ENCODE peak calls at places on chromosomes 4 and X, in nine cellular contexts. M is astrocyte, G is DND-41, V is fibroblast of lung, N is SK-N-SH, X is A549, Z is H1, C is GM12878, P is IMR-90. K is an unnamed sample.

GRCh38 chr4:129422277-129422676 is 326.3 kb downstream of the C4orf33 start:
- DNase-seq in G (no peak), M (no peak), X (no peak), C (no peak), N (no peak), V (no peak), P (no peak), Z (no peak), K (no peak)

GRCh38 chr4:2909583-2909982 is 53.6 kb downstream of the NOP14 start:
- DNase-seq in P (no peak), V (no peak), C (no peak), X (no peak), N (no peak), Z (no peak), M (no peak), G (no peak), K (no peak)

GRCh38 chr4:138222041-138222440 is 20.1 kb downstream of the SLC7A11 start:
- DNase-seq in G (no peak), Z (no peak), C (no peak), M (peak), N (no peak), X (no peak), P (peak), V (peak), K (no peak)

GRCh38 chr4:23779839-23780238 is 110.0 kb downstream of the PPARGC1A start:
- DNase-seq in Z (no peak), C (no peak), P (no peak), V (no peak), M (no peak), X (no peak), G (no peak), N (peak), K (no peak)

GRCh38 chr4:20764353-20764752 is 64.1 kb downstream of the PACRGL start:
- DNase-seq in V (peak), G (no peak), N (no peak), X (no peak), M (peak), C (no peak), P (peak), Z (no peak), K (no peak)

GRCh38 chrX:110987292-110987691 is 108.7 kb upstream of the PAK3 start:
- DNase-seq in N (no peak), P (no peak), M (no peak), X (no peak), V (no peak), Z (peak), G (no peak), C (no peak), K (no peak)

GRCh38 chrX:2513120-2513664 is 12.4 kb upstream of the DHRSX start:
- DNase-seq in C (no peak), V (no peak), M (no peak), N (no peak), X (no peak), G (no peak), P (no peak), Z (no peak), K (no peak)

GRCh38 chr4:124060261-124060918 is 652.1 kb downstream of the ANKRD50 start:
- DNase-seq in P (peak), M (peak), N (peak), Z (no peak), C (peak), G (peak), X (no peak), V (peak), K (no peak)

GRCh38 chr4:187283306-187283705 is 559.6 kb upstream of the FAT1 start:
- DNase-seq in Z (no peak), C (no peak), M (no peak), G (no peak), N (no peak), P (peak), V (peak), X (no peak), K (no peak)

DNA sequence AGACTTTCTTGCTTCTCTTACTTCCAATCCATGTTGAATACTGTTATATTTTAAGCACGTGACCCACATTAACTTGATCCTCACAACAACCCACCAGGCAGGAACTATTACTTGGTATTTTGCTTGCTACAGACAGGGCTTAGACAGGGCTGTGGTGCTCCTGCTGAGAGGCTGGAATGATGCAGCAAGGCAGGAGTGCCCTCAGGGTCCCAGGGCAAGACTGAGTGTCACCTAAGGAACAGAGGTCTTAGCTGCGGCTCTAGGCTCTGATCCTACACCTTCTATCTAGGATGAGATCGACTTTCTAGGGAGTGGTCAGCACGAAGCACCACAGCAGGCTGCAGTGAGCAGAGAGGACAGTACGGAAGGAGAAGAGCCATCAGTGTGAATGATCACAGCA is 20.0 kb downstream of the TAPT1 start:
- DNase-seq in M (no peak), N (no peak), V (no peak), X (no peak), C (no peak), Z (no peak), P (no peak), G (no peak), K (peak)
- TF ChIP-seq CTCF in M (no peak), N (no peak), V (no peak), X (no peak), C (no peak), Z (no peak), P (no peak), G (no peak), K (no peak)

GRCh38 chr4:36269533-36269932 is 11.9 kb upstream of the DTHD1 start:
- DNase-seq in G (no peak), Z (no peak), P (no peak), C (no peak), N (no peak), X (no peak), M (no peak), V (no peak), K (no peak)

GRCh38 chr4:36267491-36268254 is 13.7 kb upstream of the DTHD1 start:
- DNase-seq in P (no peak), C (no peak), V (no peak), M (no peak), X (no peak), G (no peak), Z (no peak), N (no peak), K (no peak)

GRCh38 chr4:36273276-36273675 is 8.1 kb upstream of the DTHD1 start:
- DNase-seq in M (no peak), G (no peak), C (no peak), Z (no peak), N (no peak), X (no peak), P (no peak), V (no peak), K (no peak)

GRCh38 chr4:36264205-36264826 is 17.1 kb upstream of the DTHD1 start:
- DNase-seq in X (no peak), V (no peak), C (no peak), N (no peak), Z (no peak), G (no peak), P (no peak), M (no peak), K (no peak)

DNA sequence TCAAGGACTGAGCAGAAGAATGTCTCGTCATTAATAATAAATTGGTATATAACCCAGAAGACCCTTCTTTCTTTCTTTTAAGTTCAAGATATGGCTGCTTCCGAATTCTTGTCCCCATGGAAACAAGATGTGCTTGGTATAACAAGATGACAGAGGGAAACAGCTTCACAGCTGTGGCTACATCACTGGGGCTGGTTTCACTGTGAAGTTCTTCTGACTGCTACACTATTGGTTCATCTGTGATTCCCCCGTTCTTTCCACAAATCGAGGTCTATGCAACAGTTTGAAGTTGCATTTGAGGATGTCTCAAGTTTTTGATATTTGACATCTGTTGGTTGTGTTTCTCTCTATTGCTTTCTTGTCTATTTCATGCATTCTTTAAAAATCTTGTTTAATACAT is 12.3 kb upstream of the DTHD1 start:
- DNase-seq in P (no peak), N (no peak), Z (no peak), C (no peak), G (peak), V (no peak), M (no peak), X (no peak), K (no peak)
- H3K4me2 ChIP-seq in P (no peak), N (no peak), Z (no peak), C (no peak), G (no peak), V (no peak), M (no peak), X (no peak), K (no peak)

GRCh38 chr4:114384629-114385028 is 214.0 kb upstream of the UGT8 start:
- DNase-seq in X (no peak), N (peak), G (no peak), Z (no peak), M (peak), P (peak), C (no peak), V (peak), K (peak)
- TF ChIP-seq CTCF in X (peak), N (peak), G (peak), Z (peak), M (peak), P (peak), C (no peak), V (peak), K (peak)

GRCh38 chr4:98584265-98584664 is 74.1 kb downstream of the TSPAN5 start:
- DNase-seq in V (no peak), N (no peak), Z (no peak), P (peak), C (no peak), X (no peak), G (no peak), M (no peak), K (no peak)
- H3K4me2 ChIP-seq in V (no peak), N (no peak), Z (no peak), P (no peak), C (no peak), X (peak), G (no peak), M (no peak), K (no peak)

GRCh38 chr4:148814030-148814429 is 371.8 kb upstream of the NR3C2 start:
- DNase-seq in V (no peak), P (no peak), C (no peak), G (no peak), Z (no peak), N (no peak), X (no peak), M (no peak), K (no peak)

GRCh38 chr4:148813289-148813688 is 371.1 kb upstream of the NR3C2 start:
- DNase-seq in Z (no peak), X (no peak), C (no peak), N (no peak), V (no peak), P (no peak), M (no peak), G (no peak), K (no peak)

GRCh38 chr4:148810461-148810860 is 368.2 kb upstream of the NR3C2 start:
- DNase-seq in P (no peak), X (no peak), Z (no peak), M (no peak), N (no peak), C (no peak), G (no peak), V (no peak), K (no peak)

GRCh38 chr4:148808416-148808815 is 366.2 kb upstream of the NR3C2 start:
- DNase-seq in Z (no peak), G (no peak), N (no peak), C (no peak), X (no peak), P (peak), V (peak), M (peak), K (no peak)
- TF ChIP-seq CTCF in Z (no peak), G (no peak), N (no peak), C (no peak), X (no peak), P (no peak), V (no peak), M (no peak), K (no peak)